ENCODE peak calls at places on chromosomes 13 and 19, in eight cellular contexts. A is uterus, Q is body of pancreas, X is foreskin fibroblast, B is vagina, P is neural progenitor cell, K is psoas muscle, U is cardiac fibroblast. C is an unnamed sample.

GRCh38 chr19:18100710-18101109 is 3.1 kb downstream of the MAST3 start:
- DNase-seq in X (no peak), A (no peak), U (no peak), K (no peak), P (peak; percentile 91), B (no peak), Q (no peak), C (no peak)

GRCh38 chr19:18972301-18972831 is 31.3 kb upstream of the HOMER3 start:
- DNase-seq in K (no peak), U (peak; percentile 63), P (no peak), B (no peak), X (peak; percentile 31), Q (no peak), A (no peak), C (no peak)

GRCh38 chr13:52695856-52696255 is 43.2 kb downstream of the SUGT1 start:
- DNase-seq in U (peak; percentile 65), P (no peak), X (peak; percentile 37), A (no peak), K (no peak), Q (no peak), B (no peak), C (peak; percentile 18)

GRCh38 chr19:18798384-18799352 is 7.6 kb upstream of the COMP start:
- DNase-seq in K (no peak), X (no peak), A (no peak), P (peak; percentile 34), Q (no peak), B (no peak), U (no peak), C (no peak)

GRCh38 chr13:58087566-58087965 is 456.0 kb downstream of the PCDH17 start:
- DNase-seq in A (no peak), U (no peak), P (no peak), B (no peak), Q (no peak), X (no peak), K (no peak), C (no peak)

GRCh38 chr19:11138659-11139526 is 16.7 kb downstream of the SPC24 start:
- DNase-seq in P (peak; percentile 78), U (peak; percentile 83), X (peak; percentile 89), Q (no peak), A (peak; percentile 89), B (no peak), K (peak; percentile 91), C (peak; percentile 45)

GRCh38 chr19:31347828-31348314 is 1.4 kb downstream of the TSHZ3 start:
- DNase-seq in A (peak; percentile 64), U (peak; percentile 61), K (no peak), Q (no peak), X (peak; percentile 36), P (no peak), B (no peak), C (no peak)

GRCh38 chr13:108263961-108264360 is 5.6 kb upstream of the TNFSF13B start:
- DNase-seq in A (no peak), X (no peak), B (no peak), K (no peak), U (no peak), Q (no peak), P (no peak), C (no peak)

GRCh38 chr19:13014101-13014920 is 19.0 kb downstream of the NFIX start:
- DNase-seq in U (no peak), Q (no peak), X (no peak), A (peak; percentile 59), B (no peak), P (peak; percentile 82), K (peak; percentile 71), C (no peak)

GRCh38 chr13:21717817-21718216 is 46.9 kb downstream of the FGF9 start:
- DNase-seq in B (no peak), X (no peak), Q (no peak), P (peak; percentile 26), K (no peak), U (no peak), A (no peak), C (no peak)

GRCh38 chr13:18943721-18944391 is 237.8 kb downstream of the TUBA3C start:
- DNase-seq in K (no peak), U (no peak), P (no peak), B (no peak), X (no peak), A (no peak), Q (peak; percentile 9), C (no peak)
- TF ChIP-seq CTCF in K (no peak), U (no peak), P (no peak), B (no peak), X (no peak), A (no peak), Q (no peak), C (no peak)

GRCh38 chr13:98761126-98761978 is 8.9 kb upstream of the SLC15A1 start:
- DNase-seq in K (no peak), Q (no peak), P (no peak), B (no peak), A (no peak), U (peak; percentile 81), X (peak; percentile 40), C (peak; percentile 45)

GRCh38 chr13:98766120-98766519 is 13.6 kb upstream of the SLC15A1 start:
- DNase-seq in U (no peak), Q (no peak), P (no peak), K (no peak), B (no peak), X (no peak), A (no peak), C (no peak)

GRCh38 chr13:98766716-98767115 is 14.2 kb upstream of the SLC15A1 start:
- DNase-seq in U (no peak), A (no peak), X (no peak), B (no peak), K (no peak), Q (no peak), P (no peak), C (no peak)

GRCh38 chr13:98761979-98762616 is 9.6 kb upstream of the SLC15A1 start:
- DNase-seq in P (no peak), U (no peak), X (no peak), Q (no peak), A (no peak), B (no peak), K (no peak), C (no peak)
- H3K4me3 ChIP-seq in P (no peak overlapping the region), U (no peak overlapping the region), X (peak overlapping the region; percentile 22), Q (no peak overlapping the region), A (peak overlapping the region; percentile 15), B (peak overlapping the region; percentile 24), K (peak overlapping the region; percentile 30), C (peak overlapping the region; percentile 7)

GRCh38 chr19:33430674-33431277 is 57.3 kb downstream of the CEBPG start:
- DNase-seq in B (no peak), U (peak; percentile 73), A (no peak), P (peak; percentile 83), K (peak; percentile 84), Q (peak; percentile 74), X (peak; percentile 56), C (no peak)
- TF ChIP-seq CTCF in B (peak; percentile 24), U (peak; percentile 88), A (peak; percentile 48), P (peak; percentile 88), K (peak; percentile 76), Q (peak; percentile 67), X (peak; percentile 92), C (peak; percentile 94)

DNA sequence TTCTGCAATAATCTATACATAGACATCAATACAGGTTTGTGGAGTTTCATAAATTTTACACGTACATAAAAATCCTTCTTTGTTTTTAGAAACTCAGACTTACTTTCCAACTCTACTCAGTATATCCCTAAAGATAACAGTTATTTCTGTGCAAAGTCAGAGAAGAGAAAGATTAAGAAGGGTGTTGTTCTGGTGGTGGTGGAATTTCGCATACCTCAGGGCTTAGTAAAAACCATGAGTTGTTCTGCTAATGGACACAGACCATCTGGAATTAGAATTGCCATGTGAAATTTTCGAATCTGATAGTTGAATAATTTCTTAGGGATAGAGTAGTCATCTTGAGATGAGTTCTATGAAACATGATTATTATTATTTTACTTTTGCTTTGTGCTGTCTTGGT is 102.7 kb downstream of the ZAR1L start:
- DNase-seq in B (no peak), X (peak; percentile 69), K (no peak), A (no peak), P (no peak), Q (no peak), U (peak; percentile 77), C (peak; percentile 49)
- H3K4me3 ChIP-seq in B (no peak overlapping the region), X (no peak overlapping the region), K (no peak overlapping the region), A (no peak overlapping the region), P (no peak overlapping the region), Q (no peak overlapping the region), U (no peak overlapping the region), C (no peak overlapping the region)

DNA sequence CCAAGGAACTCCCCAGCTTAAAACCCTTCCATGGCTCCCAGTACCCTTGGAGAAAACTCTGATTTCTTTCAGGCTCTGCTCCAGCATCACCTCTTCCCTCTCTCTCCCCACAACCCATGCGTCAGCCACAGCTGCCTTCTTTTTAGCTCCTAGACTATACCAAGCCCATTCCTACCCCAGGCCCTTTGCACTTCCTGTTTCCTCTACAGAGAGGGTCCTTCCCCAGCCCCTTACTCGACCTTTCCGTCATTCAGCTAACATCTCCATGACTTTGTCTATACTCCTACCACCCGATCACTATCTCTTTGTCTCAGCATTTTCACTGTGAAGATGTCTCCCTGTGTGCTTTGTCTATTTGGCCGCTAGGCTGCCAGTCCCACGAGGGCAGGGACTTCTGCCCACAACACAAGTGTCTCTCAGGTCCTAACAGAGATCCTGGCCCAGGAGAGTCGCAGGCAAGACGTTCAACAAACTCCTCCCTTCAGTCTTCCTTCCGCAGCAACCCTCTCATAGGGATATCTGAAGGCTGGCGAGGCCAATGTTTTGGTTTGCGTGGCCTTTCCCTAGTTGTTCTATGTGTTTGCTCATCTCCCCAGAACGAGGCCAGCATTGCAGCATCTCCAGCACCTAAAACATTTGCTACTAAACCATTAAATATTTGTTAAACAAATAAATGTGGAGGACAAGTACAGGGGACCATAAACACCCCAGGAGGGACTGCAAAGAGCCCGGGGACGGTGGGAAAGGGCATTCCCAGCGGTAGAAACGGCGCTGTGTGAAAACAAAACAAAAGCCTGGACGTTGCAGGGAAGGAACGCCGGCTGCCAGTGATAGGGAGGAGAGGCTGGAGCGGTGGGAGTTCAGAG is 816 bp downstream of the CCNP start:
- DNase-seq in X (peak; percentile 50), A (no peak), Q (no peak), K (no peak), P (no peak), B (no peak), U (peak; percentile 52), C (no peak)
- TF ChIP-seq CTCF in X (no peak), A (no peak), Q (no peak), K (no peak), P (no peak), B (no peak), U (peak; percentile 21), C (peak; percentile 10)

GRCh38 chr19:22783651-22784050 is 300 bp downstream of the ZNF99 start:
- DNase-seq in A (no peak), X (no peak), B (no peak), Q (no peak), P (no peak), K (no peak), U (no peak), C (no peak)
- H3K4me3 ChIP-seq in A (peak overlapping the region; percentile 27), X (no peak overlapping the region), B (peak overlapping the region; percentile 43), Q (no peak overlapping the region), P (no peak overlapping the region), K (peak overlapping the region; percentile 42), U (no peak overlapping the region), C (no peak overlapping the region)